ENCODE peak calls at places on chromosomes 5 and 9, in six cellular contexts. F is spleen, S is stomach, W is sigmoid colon, G is SK-N-SH, V is HCT116. X is an unnamed sample.

GRCh38 chr5:98698359-98698758 is 75.1 kb upstream of the RGMB start:
- DNase-seq in F (no peak), S (no peak), W (no peak), G (no peak), V (no peak), X (no peak)

GRCh38 chr5:160685695-160686094 is 166.3 kb downstream of the ATP10B start:
- DNase-seq in F (no peak), S (no peak), W (no peak), G (peak), V (no peak), X (no peak)

GRCh38 chr9:107284636-107285035 is 1.6 kb downstream of the RAD23B start:
- DNase-seq in F (no peak), S (no peak), W (no peak), G (no peak), V (no peak), X (no peak)

GRCh38 chr5:176789873-176790615 is 20.3 kb upstream of the UNC5A start:
- DNase-seq in F (no peak), S (no peak), W (no peak), G (no peak), V (no peak), X (no peak)

GRCh38 chr9:18137815-18138214 is 336.1 kb upstream of the ADAMTSL1 start:
- DNase-seq in F (no peak), S (no peak), W (no peak), G (no peak), V (no peak), X (no peak)

GRCh38 chr5:30343707-30344106 is 849.8 kb upstream of the CDH6 start:
- DNase-seq in F (no peak), S (no peak), W (no peak), G (no peak), V (no peak), X (peak)

GRCh38 chr5:45793638-45794532 is 97.7 kb upstream of the HCN1 start:
- DNase-seq in F (no peak), S (no peak), W (no peak), G (no peak), V (peak), X (no peak)

GRCh38 chr5:133643365-133643764 is 31.0 kb upstream of the FSTL4 start:
- DNase-seq in F (no peak), S (no peak), W (no peak), G (no peak), V (no peak), X (no peak)

GRCh38 chr5:166845044-166845443 is 1446.4 kb upstream of the WWC1 start:
- DNase-seq in F (no peak), S (no peak), W (no peak), G (no peak), V (no peak), X (no peak)

DNA sequence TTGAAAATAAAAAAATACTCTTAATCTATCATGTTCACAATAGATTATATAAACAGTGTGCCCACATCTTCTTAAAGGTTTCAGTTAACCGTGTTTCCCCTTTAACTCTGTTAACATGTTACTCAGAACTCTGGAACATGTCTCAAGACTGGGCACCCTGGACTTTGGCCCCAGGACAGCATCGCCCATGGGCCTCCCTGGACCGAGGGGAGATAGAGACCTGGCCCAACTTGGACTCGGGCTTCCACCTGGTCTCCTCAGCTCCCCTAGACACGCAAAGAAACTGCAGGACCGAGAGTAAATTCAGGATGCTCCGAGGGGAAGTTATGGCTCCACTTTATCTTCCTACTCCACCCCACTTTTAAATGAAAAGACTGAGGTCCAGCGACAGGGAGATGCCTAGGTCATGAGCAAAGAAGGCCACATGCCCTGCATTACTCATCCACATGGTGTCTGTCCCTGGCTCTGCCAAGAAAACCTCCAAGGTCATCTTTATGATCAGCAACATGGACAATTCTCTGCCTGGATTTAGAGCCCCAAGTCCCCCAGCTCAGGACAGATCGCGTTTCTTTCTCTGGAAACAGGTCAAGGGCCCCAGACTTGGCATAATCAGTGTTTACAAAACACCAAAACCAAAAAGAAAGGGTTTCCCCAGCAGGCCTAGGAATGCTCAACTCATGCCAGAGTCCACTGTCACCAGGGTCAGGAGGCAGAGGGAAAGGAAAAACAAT is 17.3 kb downstream of the GPX3 start:
- DNase-seq in F (peak), S (no peak), W (peak), G (no peak), V (no peak), X (no peak)
- TF ChIP-seq POLR2AphosphoS5 in F (peak), S (peak), W (peak), G (no peak), V (no peak), X (no peak)

GRCh38 chr9:85599540-85600140 is 142.1 kb downstream of the AGTPBP1 start:
- DNase-seq in F (no peak), S (no peak), W (no peak), G (no peak), V (no peak), X (no peak)
- H3K27ac ChIP-seq in F (no peak), S (no peak), W (no peak), G (no peak), V (no peak), X (no peak)

DNA sequence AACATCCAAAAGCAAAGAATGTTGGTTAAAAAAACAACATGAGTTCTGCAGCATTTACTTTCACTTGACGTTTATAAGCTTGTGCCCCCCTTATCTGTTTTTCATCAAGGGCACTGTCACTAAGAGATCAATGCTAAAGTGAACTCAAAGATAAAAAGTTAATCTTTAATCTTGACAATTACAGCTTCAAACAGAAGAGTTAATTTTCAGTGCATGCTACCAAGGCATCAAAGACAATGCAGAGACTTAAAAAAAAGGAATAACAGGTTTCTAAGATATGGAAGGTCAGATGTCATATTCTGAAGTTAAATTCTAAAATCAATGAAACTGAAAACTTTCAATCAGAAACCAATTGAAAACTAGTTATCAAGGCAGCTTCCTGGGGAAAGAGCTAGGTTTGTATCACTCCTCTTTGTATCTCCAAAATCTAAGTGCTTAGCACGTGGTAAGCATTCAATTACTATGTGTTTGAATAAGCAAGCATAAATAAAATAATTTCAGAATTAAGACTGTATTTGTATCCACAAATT is 37.6 kb downstream of the TMEM245 start:
- DNase-seq in F (no peak), S (no peak), W (no peak), G (no peak), V (no peak), X (no peak)
- TF ChIP-seq POLR2AphosphoS5 in F (no peak), S (no peak), W (no peak), G (no peak), V (no peak), X (no peak)

DNA sequence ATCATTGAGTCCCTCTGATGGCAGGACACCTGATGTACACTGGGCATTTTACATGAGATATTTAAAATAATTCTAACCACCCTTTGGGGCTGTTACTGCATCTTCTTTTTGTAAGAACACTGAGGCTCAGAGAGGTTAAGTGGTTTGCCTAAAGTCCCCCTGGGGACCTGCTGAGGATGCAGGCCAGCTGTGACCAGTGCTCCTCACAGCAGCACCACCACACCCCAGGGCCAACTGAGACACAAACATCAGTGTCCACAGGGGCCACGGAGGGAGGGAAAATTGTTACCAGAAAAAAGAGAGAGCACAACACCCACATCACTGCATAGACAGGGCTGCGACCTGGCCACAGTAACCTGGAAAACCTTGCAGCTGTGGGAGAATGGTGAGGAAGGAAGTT is 228.4 kb upstream of the DAPK1 start:
- DNase-seq in F (no peak), S (no peak), W (no peak), G (no peak), V (no peak), X (no peak)
- H3K27ac ChIP-seq in F (no peak), S (no peak), W (no peak), G (peak), V (no peak), X (peak)

DNA sequence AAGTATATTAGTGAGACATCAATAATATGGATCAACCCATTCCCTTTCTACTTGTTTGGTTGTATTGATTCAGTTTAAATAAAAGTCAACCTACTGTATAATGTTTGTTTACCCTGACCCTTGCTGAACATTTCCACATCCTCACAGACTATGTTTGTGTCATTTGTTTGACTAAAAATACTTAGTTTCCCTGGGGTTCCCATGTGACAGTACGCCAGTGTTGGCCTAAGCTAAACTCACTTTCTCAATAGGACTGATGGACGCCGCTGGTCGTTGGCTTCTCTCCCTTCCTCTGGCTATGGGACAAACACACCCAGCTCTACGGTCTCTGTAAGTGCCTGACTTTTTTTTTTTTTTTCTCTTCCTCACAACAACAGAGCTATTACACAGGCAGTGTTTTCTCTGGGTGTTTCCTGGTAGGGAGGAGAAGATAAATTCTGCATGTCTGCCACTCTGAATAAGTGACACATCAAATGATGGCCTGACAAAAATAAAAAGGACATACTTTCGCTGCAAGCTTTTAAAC is 101.2 kb downstream of the CD180 start:
- DNase-seq in F (no peak), S (peak), W (peak), G (no peak), V (no peak), X (no peak)
- TF ChIP-seq POLR2AphosphoS5 in F (no peak), S (no peak), W (peak), G (no peak), V (no peak), X (no peak)